ENCODE peak calls at places on chromosomes 12 and 14, in ten cellular contexts. I, E, O, Y, P, C, R, S, F and L are unnamed samples.

GRCh38 chr14:85517113-85517688 is 12.7 kb upstream of the FLRT2 start:
- DNase-seq in I (no peak), E (no peak), O (no peak), Y (no peak), P (no peak), C (no peak), R (no peak), S (no peak), F (no peak), L (no peak)

GRCh38 chr12:121796855-121797751 is 3.6 kb upstream of the RHOF start:
- DNase-seq in I (no peak), E (peak; percentile 96), O (peak; percentile 94), Y (no peak), P (no peak), C (peak; percentile 73), R (no peak), S (peak; percentile 96), F (no peak), L (no peak)

GRCh38 chr14:39023939-39024871 is 78.8 kb downstream of the SEC23A start:
- DNase-seq in I (no peak), E (peak; percentile 17), O (no peak), Y (no peak), P (no peak), C (no peak), R (no peak), S (no peak), F (no peak), L (no peak)

GRCh38 chr12:1189163-1189562 is 198.1 kb downstream of the ERC1 start:
- DNase-seq in I (no peak), E (no peak), O (no peak), Y (no peak), P (no peak), C (no peak), R (no peak), S (no peak), F (no peak), L (no peak)

GRCh38 chr12:103572312-103572711 is 14.8 kb upstream of the STAB2 start:
- DNase-seq in I (no peak), E (no peak), O (no peak), Y (no peak), P (no peak), C (no peak), R (no peak), S (no peak), F (no peak), L (no peak)

GRCh38 chr12:12704593-12705230 is 8.7 kb upstream of the GPR19 start:
- DNase-seq in I (peak; percentile 83), E (peak; percentile 60), O (peak; percentile 67), Y (no peak), P (no peak), C (peak; percentile 79), R (peak; percentile 37), S (peak; percentile 84), F (no peak), L (no peak)

GRCh38 chr12:130700492-130701401 is 15.4 kb downstream of the RIMBP2 start:
- DNase-seq in I (no peak), E (no peak), O (peak; percentile 9), Y (no peak), P (no peak), C (no peak), R (no peak), S (peak; percentile 2), F (no peak), L (no peak)

GRCh38 chr12:128729628-128730121 is 94.1 kb downstream of the SLC15A4 start:
- DNase-seq in I (no peak), E (no peak), O (no peak), Y (no peak), P (no peak), C (no peak), R (no peak), S (no peak), F (no peak), L (no peak)

GRCh38 chr14:105894978-105895881 is 368.8 kb downstream of the TMEM121 start:
- DNase-seq in I (no peak), E (no peak), O (no peak), Y (no peak), P (no peak), C (no peak), R (no peak), S (no peak), F (peak; percentile 1), L (no peak)

GRCh38 chr14:30842431-30842830 is 31.9 kb upstream of the COCH start:
- DNase-seq in I (no peak), E (no peak), O (no peak), Y (no peak), P (no peak), C (no peak), R (no peak), S (no peak), F (no peak), L (no peak)

GRCh38 chr12:109192358-109192757 is 76.0 kb downstream of the ACACB start:
- DNase-seq in I (peak; percentile 75), E (no peak), O (no peak), Y (no peak), P (no peak), C (no peak), R (no peak), S (no peak), F (no peak), L (no peak)

GRCh38 chr12:15584366-15585041 is 204.7 kb downstream of the EPS8 start:
- DNase-seq in I (no peak), E (no peak), O (peak; percentile 26), Y (no peak), P (no peak), C (no peak), R (peak; percentile 6), S (peak; percentile 52), F (no peak), L (no peak)

GRCh38 chr14:69471436-69471835 is 13.1 kb upstream of the PLEKHD1 start:
- DNase-seq in I (no peak), E (no peak), O (no peak), Y (no peak), P (no peak), C (no peak), R (no peak), S (no peak), F (no peak), L (no peak)

GRCh38 chr12:32039341-32039740 is 67.3 kb upstream of the BICD1 start:
- DNase-seq in I (no peak), E (no peak), O (no peak), Y (no peak), P (no peak), C (no peak), R (no peak), S (peak; percentile 41), F (no peak), L (no peak)

GRCh38 chr12:104011265-104011664 is 38.7 kb downstream of the GLT8D2 start:
- DNase-seq in I (peak; percentile 93), E (no peak), O (no peak), Y (no peak), P (no peak), C (no peak), R (no peak), S (no peak), F (no peak), L (no peak)

GRCh38 chr12:12505544-12506501 is 56.8 kb downstream of the DUSP16 start:
- DNase-seq in I (peak; percentile 49), E (no peak), O (no peak), Y (no peak), P (no peak), C (no peak), R (no peak), S (no peak), F (no peak), L (no peak)

GRCh38 chr12:95607642-95608041 is 56.4 kb upstream of the USP44 start:
- DNase-seq in I (no peak), E (no peak), O (no peak), Y (no peak), P (no peak), C (peak; percentile 78), R (no peak), S (no peak), F (no peak), L (no peak)

GRCh38 chr14:67260965-67261364 is 19.7 kb downstream of the PALS1 start:
- DNase-seq in I (no peak), E (no peak), O (no peak), Y (no peak), P (no peak), C (no peak), R (no peak), S (no peak), F (no peak), L (no peak)

GRCh38 chr14:99602788-99603415 is 1.1 kb downstream of the CCDC85C start:
- DNase-seq in I (no peak), E (no peak), O (no peak), Y (no peak), P (no peak), C (no peak), R (peak; percentile 6), S (no peak), F (no peak), L (no peak)

GRCh38 chr14:105398726-105399440 is 545 bp downstream of the TEX22 start:
- DNase-seq in I (no peak), E (no peak), O (peak; percentile 16), Y (no peak), P (no peak), C (no peak), R (no peak), S (no peak), F (no peak), L (no peak)

GRCh38 chr12:52519826-52520662 is at the start of gene KRT5:
- DNase-seq in I (no peak), E (no peak), O (no peak), Y (no peak), P (no peak), C (no peak), R (no peak), S (no peak), F (no peak), L (no peak)

GRCh38 chr14:88013750-88014349 is 8.9 kb downstream of the GPR65 start:
- DNase-seq in I (peak; percentile 23), E (peak; percentile 63), O (peak; percentile 70), Y (peak; percentile 14), P (peak; percentile 9), C (no peak), R (peak; percentile 9), S (peak; percentile 87), F (no peak), L (peak; percentile 8)

GRCh38 chr12:100672075-100672592 is 98.7 kb downstream of the GAS2L3 start:
- DNase-seq in I (no peak), E (peak; percentile 15), O (peak; percentile 50), Y (no peak), P (no peak), C (peak; percentile 1), R (no peak), S (peak; percentile 41), F (no peak), L (no peak)

GRCh38 chr14:48973136-48973535 is 613.0 kb downstream of the RPS29 start:
- DNase-seq in I (peak; percentile 37), E (no peak), O (no peak), Y (no peak), P (no peak), C (no peak), R (no peak), S (no peak), F (no peak), L (no peak)

GRCh38 chr12:103881261-103881660 is 40.2 kb upstream of the NT5DC3 start:
- DNase-seq in I (no peak), E (no peak), O (no peak), Y (no peak), P (no peak), C (no peak), R (no peak), S (no peak), F (no peak), L (no peak)

GRCh38 chr12:19546611-19547162 is 107.4 kb downstream of the AEBP2 start:
- DNase-seq in I (no peak), E (no peak), O (no peak), Y (no peak), P (no peak), C (no peak), R (no peak), S (no peak), F (no peak), L (no peak)

GRCh38 chr14:50403433-50403832 is 6.8 kb upstream of the CDKL1 start:
- DNase-seq in I (no peak), E (no peak), O (no peak), Y (no peak), P (no peak), C (peak; percentile 60), R (no peak), S (no peak), F (no peak), L (no peak)

GRCh38 chr12:68538722-68539614 is 71.7 kb upstream of the RAP1B start:
- DNase-seq in I (no peak), E (peak; percentile 24), O (no peak), Y (peak; percentile 34), P (peak; percentile 35), C (peak; percentile 88), R (peak; percentile 62), S (peak; percentile 75), F (no peak), L (peak; percentile 12)